ENCODE peak calls at places on chromosomes 16 and 17, in five cellular contexts. One of them, this sample, is unnamed.

GRCh38 chr17:58052951-58053715 is 30.1 kb upstream of the DYNLL2 start:
- DNase-seq in T-helper 1 cell: no peak
- DNase-seq in AG10803: peak
- DNase-seq in left ventricle myocardium superior: no peak
- DNase-seq in GM12878: no peak
- DNase-seq in this sample: no peak

GRCh38 chr17:6670999-6671398 is 19.4 kb downstream of the C17orf100 start:
- DNase-seq in T-helper 1 cell: no peak
- DNase-seq in AG10803: no peak
- DNase-seq in left ventricle myocardium superior: no peak
- DNase-seq in GM12878: no peak
- DNase-seq in this sample: no peak

GRCh38 chr17:36124879-36125824 is 21.5 kb downstream of the CCL4 start:
- DNase-seq in T-helper 1 cell: no peak
- DNase-seq in AG10803: no peak
- DNase-seq in left ventricle myocardium superior: no peak
- DNase-seq in GM12878: no peak
- DNase-seq in this sample: no peak

GRCh38 chr16:2478273-2478672 is 3.3 kb downstream of the TBC1D24 start:
- DNase-seq in T-helper 1 cell: no peak
- DNase-seq in AG10803: no peak
- DNase-seq in left ventricle myocardium superior: no peak
- DNase-seq in GM12878: no peak
- DNase-seq in this sample: no peak

GRCh38 chr17:78672880-78673371 is 95.7 kb upstream of the DNAH17 start:
- DNase-seq in T-helper 1 cell: no peak
- DNase-seq in AG10803: no peak
- DNase-seq in left ventricle myocardium superior: no peak
- DNase-seq in GM12878: no peak
- DNase-seq in this sample: no peak

GRCh38 chr17:67200727-67201301 is 44.2 kb downstream of the HELZ start:
- DNase-seq in T-helper 1 cell: no peak
- DNase-seq in AG10803: no peak
- DNase-seq in left ventricle myocardium superior: no peak
- DNase-seq in GM12878: no peak
- DNase-seq in this sample: no peak

GRCh38 chr17:75238684-75239191 is 22.7 kb downstream of the GGA3 start:
- DNase-seq in T-helper 1 cell: peak
- DNase-seq in AG10803: peak
- DNase-seq in left ventricle myocardium superior: peak
- DNase-seq in GM12878: no peak
- DNase-seq in this sample: no peak

GRCh38 chr16:73949574-73950348 is 346.9 kb upstream of the PSMD7 start:
- DNase-seq in T-helper 1 cell: no peak
- DNase-seq in AG10803: peak
- DNase-seq in left ventricle myocardium superior: no peak
- DNase-seq in GM12878: no peak
- DNase-seq in this sample: no peak

GRCh38 chr17:18951941-18952842 is at the start of gene SLC5A10:
- DNase-seq in T-helper 1 cell: no peak
- DNase-seq in AG10803: no peak
- DNase-seq in left ventricle myocardium superior: no peak
- DNase-seq in GM12878: no peak
- DNase-seq in this sample: no peak

This sample was measured in SIG-M5.